ENCODE peak calls at places on chromosomes 6 and 20, in six cellular contexts. One of them, this sample, is unnamed.

GRCh38 chr6:124683507-124683906 is 278.7 kb upstream of the RNF217 start:
- DNase-seq in BJ: no peak
- DNase-seq in heart left ventricle: no peak
- DNase-seq in H54: no peak
- DNase-seq in ovary: no peak
- DNase-seq in MCF 10A: no peak
- DNase-seq in this sample: no peak

GRCh38 chr6:7919871-7920270 is 9.3 kb upstream of the TXNDC5 start:
- DNase-seq in H54: no peak
- DNase-seq in heart left ventricle: no peak
- DNase-seq in BJ: no peak
- DNase-seq in MCF 10A: peak
- DNase-seq in ovary: peak
- DNase-seq in this sample: no peak

GRCh38 chr6:106161893-106162292 is 75.8 kb downstream of the PRDM1 start:
- DNase-seq in MCF 10A: no peak
- DNase-seq in heart left ventricle: no peak
- DNase-seq in BJ: no peak
- DNase-seq in ovary: no peak
- DNase-seq in H54: no peak
- DNase-seq in this sample: no peak

GRCh38 chr6:11462742-11463414 is 74.7 kb upstream of the TMEM170B start:
- DNase-seq in H54: no peak
- DNase-seq in MCF 10A: peak
- DNase-seq in BJ: no peak
- DNase-seq in ovary: no peak
- DNase-seq in heart left ventricle: no peak
- DNase-seq in this sample: no peak

GRCh38 chr6:151765444-151765886 is 42.0 kb upstream of the ESR1 start:
- DNase-seq in heart left ventricle: peak
- DNase-seq in ovary: peak
- DNase-seq in BJ: peak
- DNase-seq in MCF 10A: peak
- DNase-seq in H54: peak
- DNase-seq in this sample: no peak

GRCh38 chr6:38266921-38267354 is 372.8 kb downstream of the BTBD9 start:
- DNase-seq in heart left ventricle: no peak
- DNase-seq in H54: no peak
- DNase-seq in MCF 10A: no peak
- DNase-seq in ovary: no peak
- DNase-seq in BJ: no peak
- DNase-seq in this sample: no peak

GRCh38 chr6:79421001-79421411 is 116.2 kb downstream of the LCA5 start:
- DNase-seq in heart left ventricle: no peak
- DNase-seq in BJ: no peak
- DNase-seq in ovary: no peak
- DNase-seq in H54: no peak
- DNase-seq in MCF 10A: peak
- DNase-seq in this sample: no peak

GRCh38 chr6:149964243-149965190 is 774 bp downstream of the ULBP1 start:
- DNase-seq in ovary: no peak
- DNase-seq in H54: no peak
- DNase-seq in MCF 10A: no peak
- DNase-seq in BJ: no peak
- DNase-seq in heart left ventricle: no peak
- DNase-seq in this sample: no peak

GRCh38 chr6:43669922-43670622 is 17.5 kb downstream of the MRPS18A start:
- DNase-seq in ovary: no peak
- DNase-seq in heart left ventricle: no peak
- DNase-seq in H54: no peak
- DNase-seq in BJ: no peak
- DNase-seq in MCF 10A: no peak
- DNase-seq in this sample: no peak

GRCh38 chr20:62362991-62363919 is 3.9 kb downstream of the LAMA5 start:
- DNase-seq in H54: no peak
- DNase-seq in MCF 10A: peak
- DNase-seq in BJ: no peak
- DNase-seq in heart left ventricle: peak
- DNase-seq in ovary: no peak
- DNase-seq in this sample: peak

GRCh38 chr6:5899216-5900045 is 107.3 kb downstream of the NRN1 start:
- DNase-seq in heart left ventricle: no peak
- DNase-seq in ovary: no peak
- DNase-seq in MCF 10A: no peak
- DNase-seq in BJ: no peak
- DNase-seq in H54: no peak
- DNase-seq in this sample: no peak

GRCh38 chr6:105374010-105374420 is 28.9 kb downstream of the PREP start:
- DNase-seq in MCF 10A: peak
- DNase-seq in H54: no peak
- DNase-seq in ovary: no peak
- DNase-seq in BJ: no peak
- DNase-seq in heart left ventricle: no peak
- DNase-seq in this sample: peak

GRCh38 chr20:38987777-38988176 is 25.6 kb downstream of the DHX35 start:
- DNase-seq in ovary: no peak
- DNase-seq in MCF 10A: no peak
- DNase-seq in BJ: no peak
- DNase-seq in H54: no peak
- DNase-seq in heart left ventricle: no peak
- DNase-seq in this sample: no peak

GRCh38 chr6:113169484-113169883 is 687.7 kb upstream of the MARCKS start:
- DNase-seq in H54: no peak
- DNase-seq in MCF 10A: no peak
- DNase-seq in heart left ventricle: no peak
- DNase-seq in ovary: no peak
- DNase-seq in BJ: no peak
- DNase-seq in this sample: no peak

GRCh38 chr20:45863543-45864470 is 6.4 kb downstream of the ZSWIM3 start:
- DNase-seq in heart left ventricle: no peak
- DNase-seq in BJ: no peak
- DNase-seq in ovary: no peak
- DNase-seq in H54: no peak
- DNase-seq in MCF 10A: no peak
- DNase-seq in this sample: no peak

GRCh38 chr6:122838060-122838780 is 49.2 kb downstream of the SMPDL3A start:
- DNase-seq in heart left ventricle: no peak
- DNase-seq in MCF 10A: peak
- DNase-seq in H54: no peak
- DNase-seq in BJ: no peak
- DNase-seq in ovary: no peak
- DNase-seq in this sample: no peak

GRCh38 chr20:49281059-49281912 is 3.4 kb upstream of the ZNFX1 start:
- DNase-seq in heart left ventricle: no peak
- DNase-seq in H54: no peak
- DNase-seq in MCF 10A: peak
- DNase-seq in BJ: no peak
- DNase-seq in ovary: no peak
- DNase-seq in this sample: no peak

GRCh38 chr6:118844915-118845314 is 49.0 kb upstream of the ASF1A start:
- DNase-seq in MCF 10A: no peak
- DNase-seq in BJ: no peak
- DNase-seq in heart left ventricle: no peak
- DNase-seq in H54: no peak
- DNase-seq in ovary: no peak
- DNase-seq in this sample: no peak

GRCh38 chr6:157613011-157613522 is 210.0 kb upstream of the SNX9 start:
- DNase-seq in MCF 10A: peak
- DNase-seq in heart left ventricle: no peak
- DNase-seq in BJ: peak
- DNase-seq in ovary: no peak
- DNase-seq in H54: peak
- DNase-seq in this sample: no peak

GRCh38 chr20:5569021-5569420 is 181.2 kb upstream of the SHLD1 start:
- DNase-seq in heart left ventricle: no peak
- DNase-seq in H54: no peak
- DNase-seq in ovary: no peak
- DNase-seq in BJ: no peak
- DNase-seq in MCF 10A: peak
- DNase-seq in this sample: no peak

GRCh38 chr6:41940759-41941279 is 789 bp downstream of the CCND3 start:
- DNase-seq in MCF 10A: peak
- DNase-seq in BJ: no peak
- DNase-seq in heart left ventricle: peak
- DNase-seq in ovary: peak
- DNase-seq in H54: peak
- DNase-seq in this sample: peak

This sample was measured in lower lobe of right lung.